ENCODE peak calls at places on chromosomes 3 and 15, in six cellular contexts. One of them, this sample, is unnamed.

GRCh38 chr15:68620721-68621528 is 42.1 kb downstream of the CORO2B start:
- DNase-seq in fibroblast of lung: peak; percentile 99
- DNase-seq in progenitor cell of endocrine pancreas: no peak
- DNase-seq in HFFc6: peak; percentile 90
- DNase-seq in NCI-H2081: peak; percentile 87
- DNase-seq in dermis microvascular lymphatic vessel endothelial cell: no peak
- DNase-seq in this sample: no peak

GRCh38 chr3:79767194-79767952 is 425 bp downstream of the ROBO1 start:
- DNase-seq in NCI-H2081: no peak
- DNase-seq in progenitor cell of endocrine pancreas: no peak
- DNase-seq in fibroblast of lung: peak; percentile 34
- DNase-seq in dermis microvascular lymphatic vessel endothelial cell: peak; percentile 17
- DNase-seq in HFFc6: no peak
- DNase-seq in this sample: no peak

GRCh38 chr15:25733856-25734679 is 129.1 kb downstream of the ATP10A start:
- DNase-seq in HFFc6: no peak
- DNase-seq in dermis microvascular lymphatic vessel endothelial cell: no peak
- DNase-seq in fibroblast of lung: no peak
- DNase-seq in progenitor cell of endocrine pancreas: no peak
- DNase-seq in NCI-H2081: no peak
- DNase-seq in this sample: no peak

GRCh38 chr3:39025222-39025970 is 26.3 kb downstream of the SCN11A start:
- DNase-seq in NCI-H2081: no peak
- DNase-seq in fibroblast of lung: no peak
- DNase-seq in dermis microvascular lymphatic vessel endothelial cell: no peak
- DNase-seq in progenitor cell of endocrine pancreas: no peak
- DNase-seq in HFFc6: no peak
- DNase-seq in this sample: no peak

GRCh38 chr3:57164217-57164605 is 942 bp downstream of the IL17RD start:
- DNase-seq in dermis microvascular lymphatic vessel endothelial cell: no peak
- DNase-seq in HFFc6: no peak
- DNase-seq in progenitor cell of endocrine pancreas: no peak
- DNase-seq in fibroblast of lung: peak; percentile 40
- DNase-seq in NCI-H2081: no peak
- DNase-seq in this sample: no peak

GRCh38 chr3:147655236-147655635 is 246.1 kb downstream of the ZIC1 start:
- DNase-seq in HFFc6: no peak
- DNase-seq in progenitor cell of endocrine pancreas: no peak
- DNase-seq in NCI-H2081: no peak
- DNase-seq in dermis microvascular lymphatic vessel endothelial cell: no peak
- DNase-seq in fibroblast of lung: no peak
- DNase-seq in this sample: no peak

GRCh38 chr3:9192238-9192637 is 57.2 kb downstream of the SRGAP3 start:
- DNase-seq in fibroblast of lung: no peak
- DNase-seq in NCI-H2081: no peak
- DNase-seq in progenitor cell of endocrine pancreas: no peak
- DNase-seq in HFFc6: no peak
- DNase-seq in dermis microvascular lymphatic vessel endothelial cell: no peak
- DNase-seq in this sample: no peak

GRCh38 chr3:52433328-52434060 is 11.4 kb downstream of the SEMA3G start:
- DNase-seq in NCI-H2081: no peak
- DNase-seq in progenitor cell of endocrine pancreas: no peak
- DNase-seq in HFFc6: no peak
- DNase-seq in dermis microvascular lymphatic vessel endothelial cell: no peak
- DNase-seq in fibroblast of lung: no peak
- DNase-seq in this sample: no peak

GRCh38 chr3:196138927-196139680 is 57.2 kb upstream of the TFRC start:
- DNase-seq in dermis microvascular lymphatic vessel endothelial cell: no peak
- DNase-seq in fibroblast of lung: no peak
- DNase-seq in NCI-H2081: no peak
- DNase-seq in HFFc6: no peak
- DNase-seq in progenitor cell of endocrine pancreas: no peak
- DNase-seq in this sample: no peak

GRCh38 chr15:101170568-101171350 is 81.1 kb downstream of the CHSY1 start:
- DNase-seq in dermis microvascular lymphatic vessel endothelial cell: no peak
- DNase-seq in HFFc6: peak; percentile 26
- DNase-seq in fibroblast of lung: peak; percentile 84
- DNase-seq in progenitor cell of endocrine pancreas: no peak
- DNase-seq in NCI-H2081: no peak
- DNase-seq in this sample: no peak

GRCh38 chr3:194054540-194054939 is 81.4 kb upstream of the HES1 start:
- DNase-seq in dermis microvascular lymphatic vessel endothelial cell: no peak
- DNase-seq in HFFc6: no peak
- DNase-seq in progenitor cell of endocrine pancreas: no peak
- DNase-seq in NCI-H2081: no peak
- DNase-seq in fibroblast of lung: no peak
- DNase-seq in this sample: no peak

GRCh38 chr3:49132073-49132436 is 795 bp downstream of the LAMB2 start:
- DNase-seq in dermis microvascular lymphatic vessel endothelial cell: no peak
- DNase-seq in HFFc6: no peak
- DNase-seq in progenitor cell of endocrine pancreas: no peak
- DNase-seq in fibroblast of lung: no peak
- DNase-seq in NCI-H2081: no peak
- DNase-seq in this sample: no peak

GRCh38 chr15:100972975-100973350 is 53.8 kb downstream of the LRRK1 start:
- DNase-seq in dermis microvascular lymphatic vessel endothelial cell: no peak
- DNase-seq in HFFc6: no peak
- DNase-seq in progenitor cell of endocrine pancreas: no peak
- DNase-seq in fibroblast of lung: no peak
- DNase-seq in NCI-H2081: no peak
- DNase-seq in this sample: no peak

GRCh38 chr3:123719785-123720531 is 135.1 kb upstream of the HACD2 start:
- DNase-seq in HFFc6: no peak
- DNase-seq in NCI-H2081: no peak
- DNase-seq in dermis microvascular lymphatic vessel endothelial cell: no peak
- DNase-seq in fibroblast of lung: no peak
- DNase-seq in progenitor cell of endocrine pancreas: no peak
- DNase-seq in this sample: no peak

GRCh38 chr15:25249236-25250010 is 189.4 kb downstream of the UBE3A start:
- DNase-seq in progenitor cell of endocrine pancreas: no peak
- DNase-seq in dermis microvascular lymphatic vessel endothelial cell: no peak
- DNase-seq in fibroblast of lung: no peak
- DNase-seq in HFFc6: no peak
- DNase-seq in NCI-H2081: no peak
- DNase-seq in this sample: no peak

GRCh38 chr3:126923423-126923822 is 59.5 kb upstream of the PLXNA1 start:
- DNase-seq in dermis microvascular lymphatic vessel endothelial cell: no peak
- DNase-seq in NCI-H2081: no peak
- DNase-seq in progenitor cell of endocrine pancreas: no peak
- DNase-seq in HFFc6: no peak
- DNase-seq in fibroblast of lung: no peak
- DNase-seq in this sample: no peak

GRCh38 chr15:84715442-84716035 is 400 bp downstream of the SEC11A start:
- DNase-seq in fibroblast of lung: peak; percentile 30
- DNase-seq in NCI-H2081: no peak
- DNase-seq in dermis microvascular lymphatic vessel endothelial cell: peak; percentile 49
- DNase-seq in HFFc6: peak; percentile 13
- DNase-seq in progenitor cell of endocrine pancreas: no peak
- DNase-seq in this sample: peak; percentile 30

GRCh38 chr15:27324871-27325270 is 353.9 kb downstream of the GABRG3 start:
- DNase-seq in dermis microvascular lymphatic vessel endothelial cell: no peak
- DNase-seq in fibroblast of lung: no peak
- DNase-seq in progenitor cell of endocrine pancreas: no peak
- DNase-seq in NCI-H2081: no peak
- DNase-seq in HFFc6: no peak
- DNase-seq in this sample: no peak

GRCh38 chr3:114660808-114661207 is 367.0 kb downstream of the TIGIT start:
- DNase-seq in NCI-H2081: no peak
- DNase-seq in progenitor cell of endocrine pancreas: no peak
- DNase-seq in fibroblast of lung: no peak
- DNase-seq in HFFc6: no peak
- DNase-seq in dermis microvascular lymphatic vessel endothelial cell: no peak
- DNase-seq in this sample: no peak

GRCh38 chr3:43156812-43157455 is 51.1 kb upstream of the POMGNT2 start:
- DNase-seq in fibroblast of lung: no peak
- DNase-seq in NCI-H2081: no peak
- DNase-seq in dermis microvascular lymphatic vessel endothelial cell: no peak
- DNase-seq in progenitor cell of endocrine pancreas: no peak
- DNase-seq in HFFc6: no peak
- DNase-seq in this sample: no peak

GRCh38 chr15:79403501-79403900 is 28.6 kb upstream of the MINAR1 start:
- DNase-seq in fibroblast of lung: no peak
- DNase-seq in dermis microvascular lymphatic vessel endothelial cell: no peak
- DNase-seq in HFFc6: peak; percentile 59
- DNase-seq in progenitor cell of endocrine pancreas: no peak
- DNase-seq in NCI-H2081: no peak
- DNase-seq in this sample: no peak

GRCh38 chr15:34914316-34914715 is 55.2 kb downstream of the AQR start:
- DNase-seq in progenitor cell of endocrine pancreas: no peak
- DNase-seq in dermis microvascular lymphatic vessel endothelial cell: no peak
- DNase-seq in HFFc6: no peak
- DNase-seq in fibroblast of lung: no peak
- DNase-seq in NCI-H2081: no peak
- DNase-seq in this sample: no peak

GRCh38 chr15:89034305-89034704 is 54.0 kb upstream of the ABHD2 start:
- DNase-seq in dermis microvascular lymphatic vessel endothelial cell: peak; percentile 50
- DNase-seq in fibroblast of lung: peak; percentile 45
- DNase-seq in NCI-H2081: no peak
- DNase-seq in HFFc6: no peak
- DNase-seq in progenitor cell of endocrine pancreas: no peak
- DNase-seq in this sample: no peak

GRCh38 chr3:181699171-181699903 is 12.4 kb upstream of the SOX2 start:
- DNase-seq in progenitor cell of endocrine pancreas: no peak
- DNase-seq in HFFc6: no peak
- DNase-seq in fibroblast of lung: no peak
- DNase-seq in dermis microvascular lymphatic vessel endothelial cell: no peak
- DNase-seq in NCI-H2081: peak; percentile 96
- DNase-seq in this sample: no peak

GRCh38 chr3:130686833-130687232 is 59.8 kb downstream of the PIK3R4 start:
- DNase-seq in fibroblast of lung: no peak
- DNase-seq in dermis microvascular lymphatic vessel endothelial cell: no peak
- DNase-seq in NCI-H2081: no peak
- DNase-seq in progenitor cell of endocrine pancreas: no peak
- DNase-seq in HFFc6: no peak
- DNase-seq in this sample: no peak

GRCh38 chr3:122410111-122410510 is 5.8 kb downstream of the WDR5B start:
- DNase-seq in HFFc6: no peak
- DNase-seq in progenitor cell of endocrine pancreas: no peak
- DNase-seq in fibroblast of lung: no peak
- DNase-seq in dermis microvascular lymphatic vessel endothelial cell: no peak
- DNase-seq in NCI-H2081: no peak
- DNase-seq in this sample: no peak

GRCh38 chr3:133589503-133589902 is 16.0 kb downstream of the CDV3 start:
- DNase-seq in NCI-H2081: no peak
- DNase-seq in progenitor cell of endocrine pancreas: no peak
- DNase-seq in fibroblast of lung: no peak
- DNase-seq in dermis microvascular lymphatic vessel endothelial cell: no peak
- DNase-seq in HFFc6: no peak
- DNase-seq in this sample: no peak

GRCh38 chr3:59876533-59877062 is 826.8 kb upstream of the CFAP20DC start:
- DNase-seq in dermis microvascular lymphatic vessel endothelial cell: no peak
- DNase-seq in NCI-H2081: no peak
- DNase-seq in progenitor cell of endocrine pancreas: no peak
- DNase-seq in fibroblast of lung: no peak
- DNase-seq in HFFc6: no peak
- DNase-seq in this sample: no peak

GRCh38 chr3:127849368-127849767 is 27.1 kb upstream of the MGLL start:
- DNase-seq in fibroblast of lung: no peak
- DNase-seq in NCI-H2081: no peak
- DNase-seq in progenitor cell of endocrine pancreas: no peak
- DNase-seq in dermis microvascular lymphatic vessel endothelial cell: no peak
- DNase-seq in HFFc6: no peak
- DNase-seq in this sample: no peak

GRCh38 chr3:161800985-161801559 is 304.5 kb downstream of the OTOL1 start:
- DNase-seq in fibroblast of lung: no peak
- DNase-seq in progenitor cell of endocrine pancreas: no peak
- DNase-seq in NCI-H2081: no peak
- DNase-seq in HFFc6: no peak
- DNase-seq in dermis microvascular lymphatic vessel endothelial cell: no peak
- DNase-seq in this sample: no peak

GRCh38 chr3:147651107-147651506 is 241.9 kb downstream of the ZIC1 start:
- DNase-seq in progenitor cell of endocrine pancreas: no peak
- DNase-seq in fibroblast of lung: no peak
- DNase-seq in dermis microvascular lymphatic vessel endothelial cell: no peak
- DNase-seq in NCI-H2081: no peak
- DNase-seq in HFFc6: no peak
- DNase-seq in this sample: no peak

This sample was measured in Caco-2.